ENCODE peak calls at places on chromosomes 12 and 14, in eight cellular contexts. E is WTC11; X is stimulated activated CD4-positive, alpha-beta T cell treated with anti-CD3 and anti-CD28 coated beads, Interleukin-2, amount 100 ng/mL, for 48 hours; T is AG04449; Y is amniotic epithelial cell; S is AG09319; A is fibroblast of lung; D is fibroblast of the conjunctiva. K is an unnamed sample.
A peak's percentile ranks its signal among the peaks of the same experiment; 100 is the strongest.

GRCh38 chr12:108214486-108214885 is 85.4 kb downstream of the WSCD2 start:
- DNase-seq in S (no peak), X (peak; percentile 2), T (no peak), E (peak; percentile 76), A (peak; percentile 2), D (no peak), Y (peak; percentile 0), K (no peak)

GRCh38 chr14:45716506-45716905 is 463.5 kb upstream of the MIS18BP1 start:
- DNase-seq in D (no peak), Y (no peak), X (no peak), A (no peak), S (no peak), E (no peak), T (no peak), K (no peak)

GRCh38 chr14:26730929-26731618 is 133.2 kb upstream of the NOVA1 start:
- DNase-seq in E (peak; percentile 61), Y (no peak), X (no peak), A (peak; percentile 5), D (no peak), S (no peak), T (no peak), K (peak; percentile 57)

GRCh38 chr12:46453428-46453827 is 80.9 kb upstream of the SLC38A2 start:
- DNase-seq in D (no peak), E (no peak), A (no peak), S (no peak), Y (no peak), X (no peak), T (no peak), K (no peak)

GRCh38 chr12:12628013-12628412 is 16.3 kb downstream of the CREBL2 start:
- DNase-seq in X (no peak), A (peak; percentile 43), Y (peak; percentile 77), E (no peak), D (no peak), S (no peak), T (no peak), K (no peak)

GRCh38 chr14:99602788-99603415 is 1.1 kb downstream of the CCDC85C start:
- DNase-seq in E (no peak), D (no peak), A (no peak), T (no peak), X (no peak), S (no peak), Y (no peak), K (no peak)

GRCh38 chr12:50401383-50402155 is 884 bp downstream of the LARP4 start:
- DNase-seq in X (no peak), Y (peak; percentile 72), A (peak; percentile 57), E (no peak), S (no peak), T (no peak), D (peak; percentile 39), K (no peak)

GRCh38 chr12:75564398-75564797 is 53.0 kb upstream of the KRR1 start:
- DNase-seq in A (peak; percentile 74), T (no peak), E (no peak), X (no peak), S (peak; percentile 41), D (no peak), Y (no peak), K (no peak)

GRCh38 chr14:77041837-77042557 is 13.5 kb upstream of the IRF2BPL start:
- DNase-seq in T (peak; percentile 84), A (peak; percentile 98), D (peak; percentile 82), X (no peak), E (no peak), Y (peak; percentile 95), S (peak; percentile 74), K (no peak)

GRCh38 chr12:119989619-119990381 is 764 bp downstream of the BICDL1 start:
- DNase-seq in E (peak; percentile 87), S (peak; percentile 20), D (peak; percentile 14), X (peak; percentile 64), A (peak; percentile 73), T (no peak), Y (peak; percentile 52), K (peak; percentile 22)

GRCh38 chr12:124518051-124518932 is 49.1 kb downstream of the NCOR2 start:
- DNase-seq in T (peak; percentile 99), X (no peak), E (no peak), Y (peak; percentile 100), S (peak; percentile 99), D (peak; percentile 99), A (peak; percentile 100), K (peak; percentile 79)

GRCh38 chr12:6214633-6215032 is 14.4 kb downstream of the CD9 start:
- DNase-seq in S (no peak), A (no peak), Y (no peak), T (no peak), X (no peak), E (no peak), D (no peak), K (no peak)

GRCh38 chr14:104286496-104286895 is 148.1 kb downstream of the KIF26A start:
- DNase-seq in E (no peak), S (no peak), X (no peak), Y (no peak), A (no peak), T (no peak), D (no peak), K (no peak)

GRCh38 chr12:22287056-22287455 is 47.5 kb downstream of the ST8SIA1 start:
- DNase-seq in E (no peak), D (no peak), T (no peak), A (no peak), S (no peak), X (no peak), Y (no peak), K (no peak)

GRCh38 chr14:75982724-75983358 is 1.0 kb upstream of the TGFB3 start:
- DNase-seq in E (no peak), D (no peak), Y (peak; percentile 33), A (peak; percentile 49), X (no peak), T (no peak), S (no peak), K (no peak)

GRCh38 chr14:59267046-59267445 is 78.6 kb downstream of the DAAM1 start:
- DNase-seq in T (no peak), A (peak; percentile 65), E (no peak), S (no peak), D (no peak), X (no peak), Y (no peak), K (no peak)

GRCh38 chr12:88401153-88401552 is 179.1 kb downstream of the KITLG start:
- DNase-seq in D (no peak), S (no peak), Y (no peak), E (no peak), X (no peak), A (peak; percentile 36), T (no peak), K (no peak)

GRCh38 chr12:88305491-88305890 is 163.4 kb downstream of the TMTC3 start:
- DNase-seq in Y (no peak), T (no peak), E (no peak), D (no peak), X (no peak), A (peak; percentile 41), S (no peak), K (no peak)

GRCh38 chr14:68784995-68785816 is 7.7 kb downstream of the ZFP36L1 start:
- DNase-seq in T (no peak), S (no peak), X (no peak), D (no peak), Y (peak; percentile 84), A (peak; percentile 93), E (no peak), K (no peak)

GRCh38 chr12:55742719-55743130 is at the start of gene GDF11:
- DNase-seq in Y (peak; percentile 66), A (peak; percentile 76), E (peak; percentile 79), D (no peak), T (no peak), X (peak; percentile 67), S (no peak), K (peak; percentile 89)

GRCh38 chr12:2395352-2395977 is 342.7 kb downstream of the CACNA1C start:
- DNase-seq in Y (no peak), X (peak; percentile 37), E (peak; percentile 85), D (peak; percentile 26), A (peak; percentile 19), T (no peak), S (no peak), K (peak; percentile 73)

GRCh38 chr14:36268957-36269734 is 51.3 kb downstream of the MBIP start:
- DNase-seq in E (no peak), D (no peak), X (no peak), S (no peak), T (no peak), Y (no peak), A (no peak), K (no peak)

GRCh38 chr12:28568083-28568482 is 377.8 kb downstream of the CCDC91 start:
- DNase-seq in T (peak; percentile 80), D (peak; percentile 88), Y (peak; percentile 98), S (peak; percentile 87), A (peak; percentile 94), X (no peak), E (no peak), K (peak; percentile 19)

GRCh38 chr14:66709292-66709691 is 201.3 kb downstream of the GPHN start:
- DNase-seq in X (no peak), S (peak; percentile 2), Y (peak; percentile 87), E (no peak), A (peak; percentile 76), D (peak; percentile 14), T (no peak), K (no peak)

GRCh38 chr14:64639340-64639821 is 64.8 kb upstream of the PLEKHG3 start:
- DNase-seq in D (no peak), S (no peak), X (no peak), E (no peak), A (peak; percentile 85), T (no peak), Y (peak; percentile 74), K (no peak)

K was measured in WERI-Rb-1.